ENCODE peak calls at places on chromosomes 7 and 10, in eight cellular contexts. L is activated CD8-positive, alpha-beta T cell treated with anti-CD3 and anti-CD28 coated beads, Interleukin-2, amount 10 ng/mL, durations not matched to agents 7 days and 5 days; Y is T-helper 9 cell; P is suprapubic skin; B is fibroblast of the conjunctiva; U is cardiac muscle cell; A is heart right ventricle; E is NCI-H1694 treated with DMSO at 0.1 percent for 48 hours. R is an unnamed sample.

GRCh38 chr10:94104316-94105060 is 110.8 kb downstream of the PLCE1 start:
- DNase-seq in L (no peak), Y (no peak), P (no peak), B (no peak), U (no peak), A (no peak), E (no peak), R (no peak)

GRCh38 chr7:151304856-151305255 is 36.8 kb upstream of the NUB1 start:
- DNase-seq in L (no peak), Y (no peak), P (no peak), B (no peak), U (peak), A (no peak), E (no peak), R (no peak)

GRCh38 chr10:11042375-11042774 is 24.7 kb downstream of the CELF2 start:
- DNase-seq in L (no peak), Y (no peak), P (no peak), B (no peak), U (no peak), A (no peak), E (no peak), R (no peak)

GRCh38 chr10:35492387-35493195 is 112.5 kb upstream of the GJD4 start:
- DNase-seq in L (no peak), Y (no peak), P (no peak), B (no peak), U (no peak), A (no peak), E (no peak), R (no peak)

GRCh38 chr10:50788951-50789904 is 49.5 kb downstream of the ASAH2B start:
- DNase-seq in L (no peak), Y (no peak), P (no peak), B (no peak), U (peak), A (no peak), E (peak), R (peak)

GRCh38 chr7:107017965-107018714 is 26.4 kb upstream of the PRKAR2B start:
- DNase-seq in L (no peak), Y (no peak), P (no peak), B (no peak), U (no peak), A (no peak), E (no peak), R (no peak)

GRCh38 chr7:73435471-73436009 is 2.0 kb downstream of the FZD9 start:
- DNase-seq in L (no peak), Y (no peak), P (no peak), B (no peak), U (no peak), A (no peak), E (no peak), R (no peak)

GRCh38 chr7:76300210-76300731 is 2.2 kb upstream of the HSPB1 start:
- DNase-seq in L (no peak), Y (no peak), P (no peak), B (no peak), U (no peak), A (no peak), E (no peak), R (no peak)

GRCh38 chr10:112966191-112966855 is 16.3 kb downstream of the TCF7L2 start:
- DNase-seq in L (no peak), Y (no peak), P (no peak), B (no peak), U (no peak), A (no peak), E (no peak), R (no peak)

GRCh38 chr7:141688038-141688437 is 13.9 kb downstream of the DENND11 start:
- DNase-seq in L (no peak), Y (no peak), P (no peak), B (no peak), U (no peak), A (no peak), E (no peak), R (no peak)

GRCh38 chr10:80464557-80465466 is 10.7 kb downstream of the TSPAN14 start:
- DNase-seq in L (no peak), Y (no peak), P (no peak), B (no peak), U (peak), A (peak), E (peak), R (no peak)

GRCh38 chr7:82288769-82289535 is 154.6 kb downstream of the CACNA2D1 start:
- DNase-seq in L (no peak), Y (no peak), P (no peak), B (no peak), U (no peak), A (no peak), E (no peak), R (no peak)

GRCh38 chr10:30583778-30584415 is 45.7 kb downstream of the LYZL2 start:
- DNase-seq in L (peak), Y (no peak), P (no peak), B (peak), U (no peak), A (peak), E (no peak), R (no peak)

GRCh38 chr7:44284216-44284615 is 41.2 kb downstream of the CAMK2B start:
- DNase-seq in L (no peak), Y (no peak), P (peak), B (no peak), U (no peak), A (peak), E (peak), R (no peak)

GRCh38 chr10:91220954-91221696 is 662 bp downstream of the PCGF5 start:
- DNase-seq in L (peak), Y (peak), P (peak), B (no peak), U (peak), A (no peak), E (peak), R (no peak)

GRCh38 chr10:42876945-42877344 is 94.3 kb downstream of the BMS1 start:
- DNase-seq in L (no peak), Y (no peak), P (no peak), B (no peak), U (no peak), A (no peak), E (no peak), R (no peak)